ENCODE peak calls at places on chromosomes 5 and 9, in six cellular contexts. A, S, G, X, O and U are unnamed samples.

GRCh38 chr9:98430535-98430934 is 175.1 kb upstream of the TBC1D2 start:
- DNase-seq in X (no peak), A (no peak), O (no peak), G (peak; percentile 19), S (no peak), U (no peak)

GRCh38 chr9:132673355-132673754 is 3.1 kb downstream of the GTF3C4 start:
- DNase-seq in G (peak; percentile 76), A (no peak), O (no peak), S (peak; percentile 9), X (no peak), U (peak; percentile 22)

GRCh38 chr9:108889649-108890067 is 27.6 kb downstream of the ACTL7A start:
- DNase-seq in A (no peak), X (no peak), G (peak; percentile 59), S (no peak), O (no peak), U (no peak)

GRCh38 chr5:40656766-40657165 is 22.9 kb upstream of the PTGER4 start:
- DNase-seq in X (no peak), A (no peak), O (no peak), S (no peak), G (peak; percentile 17), U (no peak)

GRCh38 chr5:168978015-168978414 is 322.9 kb downstream of the SLIT3 start:
- DNase-seq in X (no peak), S (no peak), G (peak; percentile 11), O (no peak), A (no peak), U (no peak)

GRCh38 chr5:168317521-168318147 is 26.2 kb downstream of the WWC1 start:
- DNase-seq in S (no peak), G (peak; percentile 99), O (no peak), X (no peak), A (no peak), U (peak; percentile 65)

GRCh38 chr5:124648902-124649467 is 97.5 kb downstream of the ZNF608 start:
- DNase-seq in S (no peak), X (no peak), A (no peak), G (no peak), O (no peak), U (no peak)

GRCh38 chr5:75460947-75461346 is 50.5 kb downstream of the CERT1 start:
- DNase-seq in S (no peak), A (no peak), O (no peak), X (no peak), G (no peak), U (no peak)